ENCODE peak calls at places on chromosomes 7 and 10, in ten cellular contexts. One of them, this sample, is unnamed.

GRCh38 chr7:32533313-32534024 is 38.2 kb downstream of the AVL9 start:
- DNase-seq in activated T-cell treated with anti-CD3 and anti-CD28 coated beads, Interleukin-2, amount 50 U/mL, for 4 hours: no peak
- DNase-seq in BJ: no peak
- DNase-seq in HCEC 1CT: no peak
- DNase-seq in mammary epithelial cell: no peak
- DNase-seq in C1 segment of cervical spinal cord: no peak
- DNase-seq in neural crest cell: no peak
- DNase-seq in DMS 273 treated with DMSO at 0.1 percent for 48 hours: no peak
- DNase-seq in T-cell: no peak
- DNase-seq in NCI-H345: no peak
- DNase-seq in this sample: no peak

GRCh38 chr7:95723583-95724180 is 48.7 kb upstream of the DYNC1I1 start:
- DNase-seq in activated T-cell treated with anti-CD3 and anti-CD28 coated beads, Interleukin-2, amount 50 U/mL, for 4 hours: no peak
- DNase-seq in BJ: peak
- DNase-seq in HCEC 1CT: peak
- DNase-seq in mammary epithelial cell: peak
- DNase-seq in C1 segment of cervical spinal cord: no peak
- DNase-seq in neural crest cell: peak
- DNase-seq in DMS 273 treated with DMSO at 0.1 percent for 48 hours: peak
- DNase-seq in T-cell: no peak
- DNase-seq in NCI-H345: peak
- DNase-seq in this sample: no peak

GRCh38 chr7:47314728-47315601 is 266.9 kb downstream of the TNS3 start:
- DNase-seq in activated T-cell treated with anti-CD3 and anti-CD28 coated beads, Interleukin-2, amount 50 U/mL, for 4 hours: no peak
- DNase-seq in BJ: peak
- DNase-seq in HCEC 1CT: peak
- DNase-seq in mammary epithelial cell: no peak
- DNase-seq in C1 segment of cervical spinal cord: peak
- DNase-seq in neural crest cell: no peak
- DNase-seq in DMS 273 treated with DMSO at 0.1 percent for 48 hours: no peak
- DNase-seq in T-cell: no peak
- DNase-seq in NCI-H345: no peak
- DNase-seq in this sample: no peak

GRCh38 chr7:34823650-34824258 is 165.7 kb downstream of the NPSR1 start:
- DNase-seq in activated T-cell treated with anti-CD3 and anti-CD28 coated beads, Interleukin-2, amount 50 U/mL, for 4 hours: peak
- DNase-seq in BJ: no peak
- DNase-seq in HCEC 1CT: no peak
- DNase-seq in mammary epithelial cell: peak
- DNase-seq in C1 segment of cervical spinal cord: no peak
- DNase-seq in neural crest cell: peak
- DNase-seq in DMS 273 treated with DMSO at 0.1 percent for 48 hours: peak
- DNase-seq in T-cell: peak
- DNase-seq in NCI-H345: peak
- DNase-seq in this sample: peak

GRCh38 chr10:89532476-89532875 is 2.9 kb downstream of the SLC16A12 start:
- DNase-seq in activated T-cell treated with anti-CD3 and anti-CD28 coated beads, Interleukin-2, amount 50 U/mL, for 4 hours: no peak
- DNase-seq in BJ: no peak
- DNase-seq in HCEC 1CT: no peak
- DNase-seq in mammary epithelial cell: no peak
- DNase-seq in C1 segment of cervical spinal cord: no peak
- DNase-seq in neural crest cell: no peak
- DNase-seq in DMS 273 treated with DMSO at 0.1 percent for 48 hours: no peak
- DNase-seq in T-cell: no peak
- DNase-seq in NCI-H345: no peak
- DNase-seq in this sample: no peak

GRCh38 chr10:66795871-66796270 is 130.0 kb upstream of the LRRTM3 start:
- DNase-seq in activated T-cell treated with anti-CD3 and anti-CD28 coated beads, Interleukin-2, amount 50 U/mL, for 4 hours: no peak
- DNase-seq in BJ: no peak
- DNase-seq in HCEC 1CT: no peak
- DNase-seq in mammary epithelial cell: no peak
- DNase-seq in C1 segment of cervical spinal cord: no peak
- DNase-seq in neural crest cell: no peak
- DNase-seq in DMS 273 treated with DMSO at 0.1 percent for 48 hours: no peak
- DNase-seq in T-cell: no peak
- DNase-seq in NCI-H345: no peak
- DNase-seq in this sample: no peak

GRCh38 chr7:69430502-69431145 is 167.7 kb upstream of the AUTS2 start:
- DNase-seq in activated T-cell treated with anti-CD3 and anti-CD28 coated beads, Interleukin-2, amount 50 U/mL, for 4 hours: no peak
- DNase-seq in BJ: no peak
- DNase-seq in HCEC 1CT: no peak
- DNase-seq in mammary epithelial cell: no peak
- DNase-seq in C1 segment of cervical spinal cord: no peak
- DNase-seq in neural crest cell: no peak
- DNase-seq in DMS 273 treated with DMSO at 0.1 percent for 48 hours: no peak
- DNase-seq in T-cell: no peak
- DNase-seq in NCI-H345: no peak
- DNase-seq in this sample: no peak

GRCh38 chr7:2228921-2229320 is 3.8 kb downstream of the MAD1L1 start:
- DNase-seq in activated T-cell treated with anti-CD3 and anti-CD28 coated beads, Interleukin-2, amount 50 U/mL, for 4 hours: no peak
- DNase-seq in BJ: no peak
- DNase-seq in HCEC 1CT: no peak
- DNase-seq in mammary epithelial cell: no peak
- DNase-seq in C1 segment of cervical spinal cord: no peak
- DNase-seq in neural crest cell: no peak
- DNase-seq in DMS 273 treated with DMSO at 0.1 percent for 48 hours: no peak
- DNase-seq in T-cell: no peak
- DNase-seq in NCI-H345: no peak
- DNase-seq in this sample: no peak

GRCh38 chr10:88553116-88553752 is 29.9 kb downstream of the RNLS start:
- DNase-seq in activated T-cell treated with anti-CD3 and anti-CD28 coated beads, Interleukin-2, amount 50 U/mL, for 4 hours: no peak
- DNase-seq in BJ: peak
- DNase-seq in HCEC 1CT: peak
- DNase-seq in mammary epithelial cell: peak
- DNase-seq in C1 segment of cervical spinal cord: peak
- DNase-seq in neural crest cell: peak
- DNase-seq in DMS 273 treated with DMSO at 0.1 percent for 48 hours: peak
- DNase-seq in T-cell: peak
- DNase-seq in NCI-H345: peak
- DNase-seq in this sample: peak

GRCh38 chr7:27199820-27200760 is at the start of gene HOXA13:
- DNase-seq in activated T-cell treated with anti-CD3 and anti-CD28 coated beads, Interleukin-2, amount 50 U/mL, for 4 hours: no peak
- DNase-seq in BJ: no peak
- DNase-seq in HCEC 1CT: peak
- DNase-seq in mammary epithelial cell: peak
- DNase-seq in C1 segment of cervical spinal cord: no peak
- DNase-seq in neural crest cell: no peak
- DNase-seq in DMS 273 treated with DMSO at 0.1 percent for 48 hours: peak
- DNase-seq in T-cell: no peak
- DNase-seq in NCI-H345: peak
- DNase-seq in this sample: no peak

GRCh38 chr10:36720931-36721330 is 404.5 kb upstream of the ANKRD30A start:
- DNase-seq in activated T-cell treated with anti-CD3 and anti-CD28 coated beads, Interleukin-2, amount 50 U/mL, for 4 hours: no peak
- DNase-seq in BJ: no peak
- DNase-seq in HCEC 1CT: peak
- DNase-seq in mammary epithelial cell: no peak
- DNase-seq in C1 segment of cervical spinal cord: no peak
- DNase-seq in neural crest cell: no peak
- DNase-seq in DMS 273 treated with DMSO at 0.1 percent for 48 hours: no peak
- DNase-seq in T-cell: no peak
- DNase-seq in NCI-H345: no peak
- DNase-seq in this sample: no peak

GRCh38 chr10:121974535-121975294 is at the start of gene NSMCE4A:
- DNase-seq in activated T-cell treated with anti-CD3 and anti-CD28 coated beads, Interleukin-2, amount 50 U/mL, for 4 hours: peak
- DNase-seq in BJ: no peak
- DNase-seq in HCEC 1CT: peak
- DNase-seq in mammary epithelial cell: peak
- DNase-seq in C1 segment of cervical spinal cord: peak
- DNase-seq in neural crest cell: peak
- DNase-seq in DMS 273 treated with DMSO at 0.1 percent for 48 hours: no peak
- DNase-seq in T-cell: peak
- DNase-seq in NCI-H345: peak
- DNase-seq in this sample: peak

GRCh38 chr7:103735377-103735776 is 254.1 kb downstream of the RELN start:
- DNase-seq in activated T-cell treated with anti-CD3 and anti-CD28 coated beads, Interleukin-2, amount 50 U/mL, for 4 hours: no peak
- DNase-seq in BJ: no peak
- DNase-seq in HCEC 1CT: peak
- DNase-seq in mammary epithelial cell: peak
- DNase-seq in C1 segment of cervical spinal cord: no peak
- DNase-seq in neural crest cell: no peak
- DNase-seq in DMS 273 treated with DMSO at 0.1 percent for 48 hours: no peak
- DNase-seq in T-cell: no peak
- DNase-seq in NCI-H345: no peak
- DNase-seq in this sample: no peak

GRCh38 chr10:49622426-49623425 is 8.9 kb downstream of the CHAT start:
- DNase-seq in activated T-cell treated with anti-CD3 and anti-CD28 coated beads, Interleukin-2, amount 50 U/mL, for 4 hours: no peak
- DNase-seq in BJ: no peak
- DNase-seq in HCEC 1CT: no peak
- DNase-seq in mammary epithelial cell: no peak
- DNase-seq in C1 segment of cervical spinal cord: no peak
- DNase-seq in neural crest cell: no peak
- DNase-seq in DMS 273 treated with DMSO at 0.1 percent for 48 hours: no peak
- DNase-seq in T-cell: no peak
- DNase-seq in NCI-H345: no peak
- DNase-seq in this sample: no peak

GRCh38 chr10:4662576-4663161 is 163.3 kb upstream of the AKR1E2 start:
- DNase-seq in activated T-cell treated with anti-CD3 and anti-CD28 coated beads, Interleukin-2, amount 50 U/mL, for 4 hours: no peak
- DNase-seq in BJ: no peak
- DNase-seq in HCEC 1CT: peak
- DNase-seq in mammary epithelial cell: no peak
- DNase-seq in C1 segment of cervical spinal cord: no peak
- DNase-seq in neural crest cell: no peak
- DNase-seq in DMS 273 treated with DMSO at 0.1 percent for 48 hours: no peak
- DNase-seq in T-cell: no peak
- DNase-seq in NCI-H345: no peak
- DNase-seq in this sample: no peak

GRCh38 chr10:52135101-52135500 is 179.0 kb upstream of the DKK1 start:
- DNase-seq in activated T-cell treated with anti-CD3 and anti-CD28 coated beads, Interleukin-2, amount 50 U/mL, for 4 hours: no peak
- DNase-seq in BJ: no peak
- DNase-seq in HCEC 1CT: peak
- DNase-seq in mammary epithelial cell: peak
- DNase-seq in C1 segment of cervical spinal cord: no peak
- DNase-seq in neural crest cell: no peak
- DNase-seq in DMS 273 treated with DMSO at 0.1 percent for 48 hours: no peak
- DNase-seq in T-cell: no peak
- DNase-seq in NCI-H345: no peak
- DNase-seq in this sample: no peak

GRCh38 chr7:19939746-19940145 is 166.3 kb upstream of the TMEM196 start:
- DNase-seq in activated T-cell treated with anti-CD3 and anti-CD28 coated beads, Interleukin-2, amount 50 U/mL, for 4 hours: no peak
- DNase-seq in BJ: peak
- DNase-seq in HCEC 1CT: peak
- DNase-seq in mammary epithelial cell: peak
- DNase-seq in C1 segment of cervical spinal cord: no peak
- DNase-seq in neural crest cell: no peak
- DNase-seq in DMS 273 treated with DMSO at 0.1 percent for 48 hours: no peak
- DNase-seq in T-cell: no peak
- DNase-seq in NCI-H345: no peak
- DNase-seq in this sample: no peak

GRCh38 chr10:86260564-86260963 is 106.0 kb downstream of the GRID1 start:
- DNase-seq in activated T-cell treated with anti-CD3 and anti-CD28 coated beads, Interleukin-2, amount 50 U/mL, for 4 hours: no peak
- DNase-seq in BJ: no peak
- DNase-seq in HCEC 1CT: no peak
- DNase-seq in mammary epithelial cell: no peak
- DNase-seq in C1 segment of cervical spinal cord: no peak
- DNase-seq in neural crest cell: no peak
- DNase-seq in DMS 273 treated with DMSO at 0.1 percent for 48 hours: no peak
- DNase-seq in T-cell: no peak
- DNase-seq in NCI-H345: peak
- DNase-seq in this sample: no peak

GRCh38 chr7:107879400-107880035 is 11.5 kb upstream of the DLD start:
- DNase-seq in activated T-cell treated with anti-CD3 and anti-CD28 coated beads, Interleukin-2, amount 50 U/mL, for 4 hours: no peak
- DNase-seq in BJ: no peak
- DNase-seq in HCEC 1CT: peak
- DNase-seq in mammary epithelial cell: peak
- DNase-seq in C1 segment of cervical spinal cord: no peak
- DNase-seq in neural crest cell: peak
- DNase-seq in DMS 273 treated with DMSO at 0.1 percent for 48 hours: peak
- DNase-seq in T-cell: peak
- DNase-seq in NCI-H345: peak
- DNase-seq in this sample: no peak

GRCh38 chr7:157487046-157487770 is 150.4 kb downstream of the DNAJB6 start:
- DNase-seq in activated T-cell treated with anti-CD3 and anti-CD28 coated beads, Interleukin-2, amount 50 U/mL, for 4 hours: no peak
- DNase-seq in BJ: no peak
- DNase-seq in HCEC 1CT: no peak
- DNase-seq in mammary epithelial cell: no peak
- DNase-seq in C1 segment of cervical spinal cord: no peak
- DNase-seq in neural crest cell: no peak
- DNase-seq in DMS 273 treated with DMSO at 0.1 percent for 48 hours: no peak
- DNase-seq in T-cell: no peak
- DNase-seq in NCI-H345: no peak
- DNase-seq in this sample: no peak

GRCh38 chr7:36683111-36683510 is 41.2 kb downstream of the AOAH start:
- DNase-seq in activated T-cell treated with anti-CD3 and anti-CD28 coated beads, Interleukin-2, amount 50 U/mL, for 4 hours: no peak
- DNase-seq in BJ: no peak
- DNase-seq in HCEC 1CT: no peak
- DNase-seq in mammary epithelial cell: no peak
- DNase-seq in C1 segment of cervical spinal cord: no peak
- DNase-seq in neural crest cell: no peak
- DNase-seq in DMS 273 treated with DMSO at 0.1 percent for 48 hours: no peak
- DNase-seq in T-cell: no peak
- DNase-seq in NCI-H345: no peak
- DNase-seq in this sample: no peak

GRCh38 chr10:24382045-24382444 is 173.1 kb downstream of the KIAA1217 start:
- DNase-seq in activated T-cell treated with anti-CD3 and anti-CD28 coated beads, Interleukin-2, amount 50 U/mL, for 4 hours: no peak
- DNase-seq in BJ: no peak
- DNase-seq in HCEC 1CT: no peak
- DNase-seq in mammary epithelial cell: no peak
- DNase-seq in C1 segment of cervical spinal cord: no peak
- DNase-seq in neural crest cell: no peak
- DNase-seq in DMS 273 treated with DMSO at 0.1 percent for 48 hours: no peak
- DNase-seq in T-cell: no peak
- DNase-seq in NCI-H345: no peak
- DNase-seq in this sample: no peak

GRCh38 chr10:54282012-54282411 is 519.0 kb downstream of the PCDH15 start:
- DNase-seq in activated T-cell treated with anti-CD3 and anti-CD28 coated beads, Interleukin-2, amount 50 U/mL, for 4 hours: no peak
- DNase-seq in BJ: no peak
- DNase-seq in HCEC 1CT: no peak
- DNase-seq in mammary epithelial cell: no peak
- DNase-seq in C1 segment of cervical spinal cord: no peak
- DNase-seq in neural crest cell: no peak
- DNase-seq in DMS 273 treated with DMSO at 0.1 percent for 48 hours: no peak
- DNase-seq in T-cell: no peak
- DNase-seq in NCI-H345: no peak
- DNase-seq in this sample: no peak

GRCh38 chr10:51090190-51090589 is 15.9 kb downstream of the PRKG1 start:
- DNase-seq in activated T-cell treated with anti-CD3 and anti-CD28 coated beads, Interleukin-2, amount 50 U/mL, for 4 hours: no peak
- DNase-seq in BJ: no peak
- DNase-seq in HCEC 1CT: peak
- DNase-seq in mammary epithelial cell: no peak
- DNase-seq in C1 segment of cervical spinal cord: no peak
- DNase-seq in neural crest cell: no peak
- DNase-seq in DMS 273 treated with DMSO at 0.1 percent for 48 hours: no peak
- DNase-seq in T-cell: no peak
- DNase-seq in NCI-H345: no peak
- DNase-seq in this sample: no peak

GRCh38 chr7:103640031-103640779 is 194.2 kb upstream of the SLC26A5 start:
- DNase-seq in activated T-cell treated with anti-CD3 and anti-CD28 coated beads, Interleukin-2, amount 50 U/mL, for 4 hours: no peak
- DNase-seq in BJ: peak
- DNase-seq in HCEC 1CT: peak
- DNase-seq in mammary epithelial cell: peak
- DNase-seq in C1 segment of cervical spinal cord: no peak
- DNase-seq in neural crest cell: no peak
- DNase-seq in DMS 273 treated with DMSO at 0.1 percent for 48 hours: no peak
- DNase-seq in T-cell: no peak
- DNase-seq in NCI-H345: no peak
- DNase-seq in this sample: no peak

GRCh38 chr10:35387768-35388167 is 51.5 kb downstream of the CCNY start:
- DNase-seq in activated T-cell treated with anti-CD3 and anti-CD28 coated beads, Interleukin-2, amount 50 U/mL, for 4 hours: no peak
- DNase-seq in BJ: no peak
- DNase-seq in HCEC 1CT: peak
- DNase-seq in mammary epithelial cell: peak
- DNase-seq in C1 segment of cervical spinal cord: no peak
- DNase-seq in neural crest cell: no peak
- DNase-seq in DMS 273 treated with DMSO at 0.1 percent for 48 hours: no peak
- DNase-seq in T-cell: no peak
- DNase-seq in NCI-H345: no peak
- DNase-seq in this sample: no peak

GRCh38 chr10:123986736-123987135 is 95.1 kb upstream of the CPXM2 start:
- DNase-seq in activated T-cell treated with anti-CD3 and anti-CD28 coated beads, Interleukin-2, amount 50 U/mL, for 4 hours: no peak
- DNase-seq in BJ: peak
- DNase-seq in HCEC 1CT: no peak
- DNase-seq in mammary epithelial cell: peak
- DNase-seq in C1 segment of cervical spinal cord: no peak
- DNase-seq in neural crest cell: no peak
- DNase-seq in DMS 273 treated with DMSO at 0.1 percent for 48 hours: no peak
- DNase-seq in T-cell: no peak
- DNase-seq in NCI-H345: no peak
- DNase-seq in this sample: no peak

GRCh38 chr7:93622036-93622714 is 47.7 kb upstream of the CALCR start:
- DNase-seq in activated T-cell treated with anti-CD3 and anti-CD28 coated beads, Interleukin-2, amount 50 U/mL, for 4 hours: no peak
- DNase-seq in BJ: no peak
- DNase-seq in HCEC 1CT: peak
- DNase-seq in mammary epithelial cell: peak
- DNase-seq in C1 segment of cervical spinal cord: no peak
- DNase-seq in neural crest cell: peak
- DNase-seq in DMS 273 treated with DMSO at 0.1 percent for 48 hours: no peak
- DNase-seq in T-cell: no peak
- DNase-seq in NCI-H345: peak
- DNase-seq in this sample: no peak

This sample was measured in T follicular helper cell.